ENCODE peak calls at places on chromosomes 2 and 18, in seven cellular contexts. K is K562, B is GM12878, Q is HepG2, P is HCT116, S is H1, I is SK-N-SH. N is an unnamed sample.

GRCh38 chr2:148533685-148534084 is 110.9 kb upstream of the EPC2 start:
- DNase-seq in K (no peak), B (no peak), Q (no peak), P (no peak), S (no peak), I (no peak), N (no peak)

GRCh38 chr2:56169521-56169920 is 14.3 kb upstream of the CCDC85A start:
- DNase-seq in K (no peak), B (no peak), Q (no peak), P (no peak), S (no peak), I (no peak), N (no peak)

GRCh38 chr2:7857904-7858303 is 824.0 kb upstream of the ID2 start:
- DNase-seq in K (no peak), B (no peak), Q (no peak), P (no peak), S (no peak), I (no peak), N (no peak)

GRCh38 chr2:139317259-139317658 is 537.1 kb upstream of the NXPH2 start:
- DNase-seq in K (no peak), B (no peak), Q (no peak), P (no peak), S (no peak), I (no peak), N (no peak)

GRCh38 chr2:237922641-237923361 is 44.0 kb upstream of the UBE2F start:
- DNase-seq in K (no peak), B (no peak), Q (no peak), P (peak), S (no peak), I (peak), N (no peak)

GRCh38 chr2:191043438-191043837 is 29.5 kb upstream of the STAT1 start:
- DNase-seq in K (no peak), B (no peak), Q (no peak), P (no peak), S (no peak), I (no peak), N (no peak)

GRCh38 chr2:119249311-119249710 is 25.7 kb downstream of the STEAP3 start:
- DNase-seq in K (no peak), B (no peak), Q (no peak), P (no peak), S (no peak), I (no peak), N (no peak)

GRCh38 chr2:230821991-230822520 is 42.7 kb upstream of the ITM2C start:
- DNase-seq in K (no peak), B (no peak), Q (no peak), P (no peak), S (no peak), I (no peak), N (no peak)

GRCh38 chr2:84906108-84906899 is 848 bp downstream of the TMSB10 start:
- DNase-seq in K (peak), B (no peak), Q (no peak), P (no peak), S (no peak), I (peak), N (no peak)

GRCh38 chr2:173749315-173749714 is 215.9 kb downstream of the SP3 start:
- DNase-seq in K (no peak), B (no peak), Q (peak), P (peak), S (no peak), I (no peak), N (peak)

GRCh38 chr2:159144776-159145614 is 141.5 kb downstream of the WDSUB1 start:
- DNase-seq in K (no peak), B (peak), Q (no peak), P (no peak), S (no peak), I (no peak), N (no peak)

GRCh38 chr2:48754874-48755273 is 650 bp downstream of the LHCGR start:
- DNase-seq in K (no peak), B (no peak), Q (no peak), P (no peak), S (peak), I (no peak), N (no peak)

GRCh38 chr2:233915133-233915532 is 2.0 kb upstream of the TRPM8 start:
- DNase-seq in K (no peak), B (no peak), Q (no peak), P (no peak), S (no peak), I (peak), N (no peak)

GRCh38 chr2:107711941-107712340 is 114.8 kb upstream of the RGPD4 start:
- DNase-seq in K (no peak), B (no peak), Q (no peak), P (no peak), S (no peak), I (no peak), N (no peak)

GRCh38 chr2:151156943-151157705 is 104.5 kb downstream of the RBM43 start:
- DNase-seq in K (no peak), B (no peak), Q (no peak), P (no peak), S (no peak), I (no peak), N (no peak)

GRCh38 chr2:175402591-175402990 is 221.1 kb upstream of the ATP5MC3 start:
- DNase-seq in K (no peak), B (no peak), Q (no peak), P (no peak), S (no peak), I (no peak), N (no peak)

GRCh38 chr2:85811173-85811849 is 57.5 kb downstream of the ATOH8 start:
- DNase-seq in K (no peak), B (no peak), Q (no peak), P (no peak), S (no peak), I (no peak), N (no peak)

GRCh38 chr2:100062315-100062714 is 80.1 kb downstream of the AFF3 start:
- DNase-seq in K (no peak), B (no peak), Q (no peak), P (no peak), S (no peak), I (no peak), N (no peak)

GRCh38 chr18:9910709-9911108 is 3.1 kb upstream of the VAPA start:
- DNase-seq in K (no peak), B (no peak), Q (no peak), P (no peak), S (no peak), I (no peak), N (no peak)

GRCh38 chr2:112623913-112624777 is 21.6 kb upstream of the SLC20A1 start:
- DNase-seq in K (peak), B (no peak), Q (no peak), P (peak), S (no peak), I (no peak), N (no peak)

GRCh38 chr18:79489048-79489899 is 93.5 kb downstream of the NFATC1 start:
- DNase-seq in K (no peak), B (no peak), Q (no peak), P (no peak), S (no peak), I (no peak), N (no peak)

GRCh38 chr2:238786792-238787490 is 60.9 kb upstream of the TWIST2 start:
- DNase-seq in K (no peak), B (no peak), Q (no peak), P (no peak), S (no peak), I (no peak), N (no peak)

GRCh38 chr2:235088608-235089020 is 136.8 kb downstream of the SH3BP4 start:
- DNase-seq in K (no peak), B (no peak), Q (peak), P (no peak), S (no peak), I (no peak), N (no peak)
- TF ChIP-seq SIN3A in K (no peak), B (no peak), Q (no peak), P (no peak), S (no peak), I (no peak), N (no peak)

DNA sequence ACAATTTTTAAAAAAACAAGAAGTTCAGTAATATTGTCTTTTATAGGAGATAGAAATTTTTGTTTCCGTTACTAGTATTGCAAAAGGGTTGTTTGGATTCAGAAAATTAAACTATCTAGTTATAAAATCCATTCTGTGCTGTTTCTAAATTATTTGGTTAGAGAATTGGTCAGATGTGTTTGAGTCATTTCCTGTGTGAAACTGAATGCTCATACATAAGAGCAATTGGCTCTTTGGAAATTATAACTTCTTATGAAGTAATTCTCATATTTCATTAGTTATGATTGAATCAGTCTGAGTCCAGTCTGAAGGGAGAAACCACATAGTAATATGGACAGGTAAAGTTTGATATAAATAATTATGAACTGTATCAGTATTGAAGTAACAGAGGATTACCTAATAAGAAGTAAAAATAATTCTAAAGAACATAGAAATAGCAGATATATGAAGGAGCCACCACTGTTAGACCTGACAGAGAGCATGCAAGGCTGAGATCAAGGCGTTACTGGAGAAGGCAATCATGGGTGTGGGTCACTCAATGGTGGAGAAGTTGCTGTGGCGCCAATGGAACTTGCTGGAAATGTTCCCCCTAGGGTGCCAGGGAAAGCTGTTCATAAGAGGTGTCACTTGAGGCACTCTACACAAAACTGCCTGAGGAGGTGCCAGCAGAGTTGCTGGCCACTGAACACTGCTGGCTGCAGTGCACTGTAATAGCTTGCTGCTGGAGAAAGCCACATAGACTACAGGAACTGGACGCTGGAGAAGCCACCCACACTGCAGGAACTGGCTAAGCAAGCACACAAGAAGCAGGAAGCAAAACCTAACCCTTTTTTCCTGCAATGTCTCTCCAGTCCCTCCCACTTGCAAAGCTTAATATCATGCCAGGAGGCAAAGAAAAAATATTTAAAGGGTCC is 18.0 kb upstream of the FAP start:
- DNase-seq in K (no peak), B (no peak), Q (no peak), P (no peak), S (no peak), I (no peak), N (no peak)
- TF ChIP-seq SIN3A in K (no peak), B (no peak), Q (no peak), P (no peak), S (no peak), I (no peak), N (no peak)

GRCh38 chr18:286515-287310 is 18.9 kb upstream of the THOC1 start:
- DNase-seq in K (no peak), B (no peak), Q (peak), P (no peak), S (no peak), I (peak), N (no peak)
- TF ChIP-seq SIN3A in K (no peak), B (no peak), Q (no peak), P (no peak), S (no peak), I (no peak), N (no peak)

GRCh38 chr2:45851576-45852304 is 200.3 kb downstream of the PRKCE start:
- DNase-seq in K (no peak), B (no peak), Q (no peak), P (no peak), S (no peak), I (no peak), N (no peak)
- TF ChIP-seq SIN3A in K (no peak), B (no peak), Q (no peak), P (no peak), S (no peak), I (no peak), N (no peak)

DNA sequence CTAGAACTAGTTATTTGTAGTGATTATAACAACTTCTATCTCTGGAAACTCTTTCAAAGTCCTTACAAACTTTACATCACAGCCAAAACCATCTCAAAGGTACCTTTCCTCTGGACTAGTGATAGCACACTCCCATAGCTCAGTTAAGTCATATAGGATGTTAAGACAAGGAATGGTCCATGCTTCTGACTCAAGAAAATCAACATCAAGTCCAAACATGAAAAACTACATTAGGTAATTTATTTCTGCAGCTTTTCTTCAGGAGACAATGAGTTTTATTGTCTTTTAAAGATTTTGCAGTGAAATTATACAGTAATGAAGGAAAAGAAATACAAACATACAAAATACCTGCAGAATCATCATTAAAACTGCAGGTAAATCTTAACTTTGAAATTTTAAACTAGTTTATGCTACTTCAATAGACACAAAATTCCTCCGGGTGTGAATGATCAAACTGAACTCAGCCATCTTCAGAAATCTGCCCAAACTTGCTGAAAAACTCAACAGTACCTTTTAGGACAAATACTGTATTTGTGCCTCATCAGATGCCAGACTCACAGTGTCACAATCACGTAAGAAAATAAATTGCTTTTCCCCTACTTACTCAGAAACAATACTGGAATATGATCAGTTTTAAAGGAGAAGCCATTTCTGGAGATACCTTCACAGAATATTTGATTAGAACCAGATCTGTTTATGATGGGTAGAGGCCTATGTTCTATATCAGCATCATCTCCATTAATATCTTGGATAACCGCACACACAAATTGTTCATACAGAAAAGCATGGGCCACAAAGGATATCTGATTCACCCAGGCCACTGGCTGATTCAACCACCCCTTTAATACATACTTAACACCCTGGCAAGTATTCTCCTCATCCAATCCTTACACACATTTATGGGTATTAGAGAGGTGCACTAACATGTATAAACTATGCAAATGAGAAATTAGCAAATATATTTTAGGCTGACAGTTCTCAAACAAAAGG is 2.6 kb downstream of the TMEM131 start:
- DNase-seq in K (no peak), B (no peak), Q (no peak), P (no peak), S (no peak), I (no peak), N (no peak)
- TF ChIP-seq SIN3A in K (no peak), B (no peak), Q (no peak), P (no peak), S (no peak), I (no peak), N (no peak)

GRCh38 chr2:236656166-236656565 is 86.5 kb downstream of the ACKR3 start:
- DNase-seq in K (no peak), B (no peak), Q (no peak), P (no peak), S (peak), I (no peak), N (no peak)
- TF ChIP-seq SIN3A in K (no peak), B (no peak), Q (no peak), P (no peak), S (no peak), I (no peak), N (no peak)